ENCODE peak calls at places on chromosomes 4 and X, in four cellular contexts. One of them, this sample, is unnamed.

GRCh38 chr4:55397024-55397520 is 1.3 kb downstream of the TMEM165 start:
- DNase-seq in H7: no peak
- DNase-seq in tibial nerve: no peak
- DNase-seq in aorta: no peak
- DNase-seq in this sample: no peak

GRCh38 chrX:145825896-145826295 is 8.3 kb downstream of the SLITRK2 start:
- DNase-seq in H7: peak; percentile 15
- DNase-seq in tibial nerve: no peak
- DNase-seq in aorta: no peak
- DNase-seq in this sample: no peak

GRCh38 chr4:22635692-22636091 is 57.0 kb upstream of the GBA3 start:
- DNase-seq in H7: peak; percentile 55
- DNase-seq in tibial nerve: no peak
- DNase-seq in aorta: peak; percentile 53
- DNase-seq in this sample: no peak

GRCh38 chrX:94831364-94831763 is 1157.4 kb downstream of the FAM133A start:
- DNase-seq in H7: no peak
- DNase-seq in tibial nerve: no peak
- DNase-seq in aorta: no peak
- DNase-seq in this sample: no peak

GRCh38 chr4:157096439-157096838 is 20.5 kb downstream of the GLRB start:
- DNase-seq in H7: no peak
- DNase-seq in tibial nerve: no peak
- DNase-seq in aorta: no peak
- DNase-seq in this sample: no peak

GRCh38 chr4:86013623-86014022 is 346.2 kb downstream of the MAPK10 start:
- DNase-seq in H7: no peak
- DNase-seq in tibial nerve: no peak
- DNase-seq in aorta: no peak
- DNase-seq in this sample: no peak

GRCh38 chr4:166816901-166817300 is 417.4 kb downstream of the SPOCK3 start:
- DNase-seq in H7: no peak
- DNase-seq in tibial nerve: no peak
- DNase-seq in aorta: no peak
- DNase-seq in this sample: no peak

GRCh38 chrX:139094671-139095592 is 383.4 kb upstream of the FGF13 start:
- DNase-seq in H7: no peak
- DNase-seq in tibial nerve: no peak
- DNase-seq in aorta: no peak
- DNase-seq in this sample: no peak

GRCh38 chrX:110852180-110852579 is 56.6 kb upstream of the CHRDL1 start:
- DNase-seq in H7: peak; percentile 53
- DNase-seq in tibial nerve: no peak
- DNase-seq in aorta: no peak
- DNase-seq in this sample: no peak

GRCh38 chr4:154807042-154807630 is 26.1 kb downstream of the RBM46 start:
- DNase-seq in H7: no peak
- DNase-seq in tibial nerve: no peak
- DNase-seq in aorta: no peak
- DNase-seq in this sample: no peak

GRCh38 chr4:48262926-48263325 is 6.7 kb downstream of the TEC start:
- DNase-seq in H7: no peak
- DNase-seq in tibial nerve: no peak
- DNase-seq in aorta: no peak
- DNase-seq in this sample: no peak

GRCh38 chr4:157792716-157793115 is 380.1 kb downstream of the GASK1B start:
- DNase-seq in H7: no peak
- DNase-seq in tibial nerve: no peak
- DNase-seq in aorta: no peak
- DNase-seq in this sample: no peak

GRCh38 chrX:108036298-108036973 is 8.4 kb upstream of the VSIG1 start:
- DNase-seq in H7: no peak
- DNase-seq in tibial nerve: no peak
- DNase-seq in aorta: no peak
- DNase-seq in this sample: no peak

GRCh38 chr4:57053508-57053907 is 56.7 kb downstream of the IGFBP7 start:
- DNase-seq in H7: no peak
- DNase-seq in tibial nerve: no peak
- DNase-seq in aorta: no peak
- DNase-seq in this sample: no peak

GRCh38 chr4:54709281-54709854 is 51.6 kb downstream of the KIT start:
- DNase-seq in H7: no peak
- DNase-seq in tibial nerve: no peak
- DNase-seq in aorta: no peak
- DNase-seq in this sample: no peak

GRCh38 chr4:25805255-25805860 is 57.4 kb downstream of the SEL1L3 start:
- DNase-seq in H7: no peak
- DNase-seq in tibial nerve: no peak
- DNase-seq in aorta: no peak
- DNase-seq in this sample: no peak

GRCh38 chr4:76512000-76512399 is 77.0 kb downstream of the SHROOM3 start:
- DNase-seq in H7: no peak
- DNase-seq in tibial nerve: no peak
- DNase-seq in aorta: no peak
- DNase-seq in this sample: no peak

GRCh38 chrX:10054396-10054795 is 87.2 kb downstream of the CLDN34 start:
- DNase-seq in H7: no peak
- DNase-seq in tibial nerve: no peak
- DNase-seq in aorta: no peak
- DNase-seq in this sample: no peak

GRCh38 chrX:71992711-71993110 is 82.1 kb downstream of the NHSL2 start:
- DNase-seq in H7: no peak
- DNase-seq in tibial nerve: no peak
- DNase-seq in aorta: no peak
- DNase-seq in this sample: no peak

GRCh38 chr4:103002551-103002950 is 17.0 kb downstream of the SLC9B1 start:
- DNase-seq in H7: no peak
- DNase-seq in tibial nerve: no peak
- DNase-seq in aorta: no peak
- DNase-seq in this sample: no peak

GRCh38 chr4:138003248-138003647 is 238.9 kb downstream of the SLC7A11 start:
- DNase-seq in H7: no peak
- DNase-seq in tibial nerve: no peak
- DNase-seq in aorta: no peak
- DNase-seq in this sample: no peak

GRCh38 chrX:71292669-71293379 is 8.7 kb upstream of the ITGB1BP2 start:
- DNase-seq in H7: no peak
- DNase-seq in tibial nerve: no peak
- DNase-seq in aorta: no peak
- DNase-seq in this sample: no peak

GRCh38 chr4:98092833-98093439 is 50.3 kb downstream of the STPG2 start:
- DNase-seq in H7: no peak
- DNase-seq in tibial nerve: no peak
- DNase-seq in aorta: no peak
- DNase-seq in this sample: no peak

GRCh38 chr4:144179152-144179739 is 38.7 kb upstream of the GYPA start:
- DNase-seq in H7: no peak
- DNase-seq in tibial nerve: no peak
- DNase-seq in aorta: no peak
- DNase-seq in this sample: no peak

GRCh38 chrX:12563121-12563520 is 228.1 kb upstream of the PRPS2 start:
- DNase-seq in H7: no peak
- DNase-seq in tibial nerve: no peak
- DNase-seq in aorta: no peak
- DNase-seq in this sample: no peak

GRCh38 chr4:41070516-41071281 is 143.6 kb downstream of the APBB2 start:
- DNase-seq in H7: no peak
- DNase-seq in tibial nerve: no peak
- DNase-seq in aorta: no peak
- DNase-seq in this sample: no peak

GRCh38 chr4:41072021-41072777 is 142.1 kb downstream of the APBB2 start:
- DNase-seq in H7: no peak
- DNase-seq in tibial nerve: no peak
- DNase-seq in aorta: no peak
- DNase-seq in this sample: no peak

GRCh38 chr4:41076481-41076880 is 137.9 kb downstream of the APBB2 start:
- DNase-seq in H7: no peak
- DNase-seq in tibial nerve: no peak
- DNase-seq in aorta: no peak
- DNase-seq in this sample: no peak

GRCh38 chr4:41077628-41078027 is 136.7 kb downstream of the APBB2 start:
- DNase-seq in H7: no peak
- DNase-seq in tibial nerve: no peak
- DNase-seq in aorta: no peak
- DNase-seq in this sample: no peak

GRCh38 chr4:41074227-41074626 is 140.1 kb downstream of the APBB2 start:
- DNase-seq in H7: no peak
- DNase-seq in tibial nerve: no peak
- DNase-seq in aorta: no peak
- DNase-seq in this sample: no peak
- H3K4me3 ChIP-seq in H7: no peak overlapping the region
- H3K4me3 ChIP-seq in tibial nerve: no peak overlapping the region
- H3K4me3 ChIP-seq in aorta: no peak overlapping the region
- H3K4me3 ChIP-seq in this sample: no peak overlapping the region

GRCh38 chr4:175674219-175674618 is 137.8 kb downstream of the GPM6A start:
- DNase-seq in H7: no peak
- DNase-seq in tibial nerve: no peak
- DNase-seq in aorta: no peak
- DNase-seq in this sample: no peak

DNA sequence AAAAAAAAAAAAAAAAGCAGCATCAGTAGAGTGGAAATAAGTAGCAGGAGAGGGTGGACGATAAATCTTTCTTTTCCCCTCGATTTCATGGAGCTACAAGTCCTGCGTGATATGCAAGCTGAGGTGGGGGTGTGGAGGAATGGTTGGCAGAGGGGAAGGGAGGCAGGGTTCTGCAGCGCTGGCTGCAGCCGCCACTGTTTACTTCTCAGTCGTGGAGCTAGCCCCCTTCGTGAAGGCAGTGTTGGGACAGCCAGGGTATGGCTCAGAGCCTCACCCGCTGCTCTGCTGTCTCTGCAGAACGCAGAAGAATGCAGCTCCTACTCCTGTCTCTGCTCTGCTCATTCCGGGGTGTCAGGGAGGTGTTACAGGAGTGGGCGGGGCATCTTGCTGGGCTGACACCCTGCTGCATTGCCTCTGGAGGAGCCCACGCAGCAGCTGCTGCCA is 140.6 kb downstream of the GPM6A start:
- DNase-seq in H7: peak; percentile 19
- DNase-seq in tibial nerve: no peak
- DNase-seq in aorta: peak; percentile 51
- DNase-seq in this sample: no peak
- H3K4me3 ChIP-seq in H7: peak overlapping the region; percentile 14
- H3K4me3 ChIP-seq in tibial nerve: no peak overlapping the region
- H3K4me3 ChIP-seq in aorta: no peak overlapping the region
- H3K4me3 ChIP-seq in this sample: no peak overlapping the region

GRCh38 chr4:153790962-153791551 is 2.2 kb upstream of the SFRP2 start:
- DNase-seq in H7: peak; percentile 87
- DNase-seq in tibial nerve: peak; percentile 35
- DNase-seq in aorta: peak; percentile 85
- DNase-seq in this sample: peak; percentile 85

GRCh38 chr4:153789741-153790651 is 1.1 kb upstream of the SFRP2 start:
- DNase-seq in H7: peak; percentile 83
- DNase-seq in tibial nerve: no peak
- DNase-seq in aorta: no peak
- DNase-seq in this sample: no peak

GRCh38 chr4:153794001-153794400 is 5.1 kb upstream of the SFRP2 start:
- DNase-seq in H7: no peak
- DNase-seq in tibial nerve: no peak
- DNase-seq in aorta: no peak
- DNase-seq in this sample: no peak

GRCh38 chr4:153792007-153792892 is 3.4 kb upstream of the SFRP2 start:
- DNase-seq in H7: peak; percentile 88
- DNase-seq in tibial nerve: peak; percentile 70
- DNase-seq in aorta: peak; percentile 87
- DNase-seq in this sample: peak; percentile 83

DNA sequence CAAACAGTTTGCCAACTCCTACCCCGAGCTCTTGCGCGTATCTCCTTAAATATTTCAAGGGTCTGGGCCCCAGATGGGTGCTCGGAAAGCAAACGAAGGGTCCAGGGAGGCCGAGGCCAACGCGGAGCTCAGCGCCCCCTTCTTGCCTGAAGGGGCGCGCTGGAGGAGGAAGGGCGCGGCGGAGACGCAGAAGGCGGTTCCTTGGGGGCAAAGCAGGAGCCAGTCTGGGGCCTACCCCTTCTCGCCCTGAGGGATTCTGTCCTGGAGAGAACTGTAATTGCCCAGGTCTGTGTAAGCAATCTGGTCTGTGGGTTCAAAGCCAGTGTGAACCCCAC is 4.0 kb upstream of the SFRP2 start:
- DNase-seq in H7: peak; percentile 72
- DNase-seq in tibial nerve: no peak
- DNase-seq in aorta: no peak
- DNase-seq in this sample: peak; percentile 57
- H3K4me3 ChIP-seq in H7: peak overlapping the region; percentile 61
- H3K4me3 ChIP-seq in tibial nerve: peak overlapping the region; percentile 16
- H3K4me3 ChIP-seq in aorta: no peak overlapping the region
- H3K4me3 ChIP-seq in this sample: no peak overlapping the region

GRCh38 chr4:23881052-23881501 is 8.8 kb downstream of the PPARGC1A start:
- DNase-seq in H7: no peak
- DNase-seq in tibial nerve: no peak
- DNase-seq in aorta: no peak
- DNase-seq in this sample: no peak
- H3K4me3 ChIP-seq in H7: no peak overlapping the region
- H3K4me3 ChIP-seq in tibial nerve: no peak overlapping the region
- H3K4me3 ChIP-seq in aorta: no peak overlapping the region
- H3K4me3 ChIP-seq in this sample: no peak overlapping the region

GRCh38 chrX:102858826-102859627 is 78.0 kb upstream of the RAB40AL start:
- DNase-seq in H7: no peak
- DNase-seq in tibial nerve: no peak
- DNase-seq in aorta: no peak
- DNase-seq in this sample: no peak
- H3K4me3 ChIP-seq in H7: no peak overlapping the region
- H3K4me3 ChIP-seq in tibial nerve: no peak overlapping the region
- H3K4me3 ChIP-seq in aorta: no peak overlapping the region
- H3K4me3 ChIP-seq in this sample: no peak overlapping the region

DNA sequence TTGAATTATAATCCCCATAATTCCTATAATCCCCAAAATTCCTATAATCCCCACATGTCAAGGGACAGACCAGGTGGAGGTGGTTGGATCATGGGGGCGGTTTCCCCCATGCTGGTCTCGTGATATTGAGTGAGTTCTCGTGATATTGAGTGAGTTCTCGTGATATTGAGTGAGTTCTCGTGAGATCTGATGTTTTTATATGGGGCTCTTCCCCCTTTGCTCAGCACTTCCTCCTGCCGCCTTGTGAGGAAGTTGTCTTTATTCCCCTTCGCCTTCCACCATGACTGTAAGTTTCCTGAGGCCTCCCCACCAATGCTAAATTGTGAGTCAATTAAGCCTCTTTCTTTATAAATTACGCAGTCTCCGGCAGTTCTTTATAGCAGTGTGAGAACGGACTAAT is 36.6 kb upstream of the GPR78 start:
- DNase-seq in H7: no peak
- DNase-seq in tibial nerve: no peak
- DNase-seq in aorta: no peak
- DNase-seq in this sample: no peak
- H3K4me3 ChIP-seq in H7: no peak overlapping the region
- H3K4me3 ChIP-seq in tibial nerve: no peak overlapping the region
- H3K4me3 ChIP-seq in aorta: no peak overlapping the region
- H3K4me3 ChIP-seq in this sample: no peak overlapping the region

This sample was measured in left lung.